ENCODE peak calls at places on chromosomes 7 and 10, in nine cellular contexts. D, F, Z, T, I, Y, A, B and H are unnamed samples.

GRCh38 chr10:4532467-4532866 is 293.5 kb upstream of the AKR1E2 start:
- DNase-seq in D (no peak), F (no peak), Z (no peak), T (no peak), I (no peak), Y (no peak), A (no peak), B (peak; percentile 66), H (no peak)

GRCh38 chr10:96358851-96359540 is at the start of gene OPALIN:
- DNase-seq in D (no peak), F (no peak), Z (no peak), T (no peak), I (no peak), Y (no peak), A (no peak), B (no peak), H (no peak)

GRCh38 chr7:75776295-75776971 is 4.4 kb upstream of the CCL26 start:
- DNase-seq in D (no peak), F (no peak), Z (no peak), T (no peak), I (no peak), Y (peak; percentile 57), A (no peak), B (peak; percentile 89), H (no peak)

GRCh38 chr10:35961501-35961900 is 319.4 kb upstream of the FZD8 start:
- DNase-seq in D (no peak), F (no peak), Z (no peak), T (no peak), I (no peak), Y (no peak), A (no peak), B (peak; percentile 68), H (no peak)

GRCh38 chr7:51352174-51353145 is 35.9 kb upstream of the COBL start:
- DNase-seq in D (peak; percentile 57), F (no peak), Z (no peak), T (no peak), I (no peak), Y (no peak), A (no peak), B (no peak), H (no peak)

GRCh38 chr10:89251417-89252224 is at the start of gene LIPA:
- DNase-seq in D (peak; percentile 99), F (peak; percentile 95), Z (peak; percentile 90), T (peak; percentile 88), I (peak; percentile 96), Y (peak; percentile 92), A (peak; percentile 94), B (peak; percentile 97), H (peak; percentile 92)

GRCh38 chr7:10239643-10240345 is 733.9 kb upstream of the PHF14 start:
- DNase-seq in D (no peak), F (no peak), Z (no peak), T (no peak), I (no peak), Y (no peak), A (no peak), B (no peak), H (peak; percentile 55)

GRCh38 chr10:59672150-59672875 is 37.3 kb downstream of the SLC16A9 start:
- DNase-seq in D (no peak), F (no peak), Z (no peak), T (no peak), I (no peak), Y (no peak), A (no peak), B (no peak), H (no peak)

GRCh38 chr7:101890666-101891065 is 73.2 kb downstream of the CUX1 start:
- DNase-seq in D (no peak), F (no peak), Z (no peak), T (no peak), I (no peak), Y (no peak), A (no peak), B (no peak), H (no peak)

GRCh38 chr10:119360181-119360921 is 153.0 kb downstream of the GRK5 start:
- DNase-seq in D (no peak), F (no peak), Z (no peak), T (no peak), I (no peak), Y (no peak), A (no peak), B (no peak), H (no peak)

GRCh38 chr10:14439451-14440259 is 108.9 kb upstream of the FRMD4A start:
- DNase-seq in D (no peak), F (no peak), Z (no peak), T (no peak), I (no peak), Y (no peak), A (no peak), B (peak; percentile 13), H (peak; percentile 61)
- TF ChIP-seq CTCF in D (no peak), F (no peak), Z (no peak), T (peak; percentile 40), I (no peak), Y (peak; percentile 19), A (no peak), B (no peak), H (peak; percentile 13)

DNA sequence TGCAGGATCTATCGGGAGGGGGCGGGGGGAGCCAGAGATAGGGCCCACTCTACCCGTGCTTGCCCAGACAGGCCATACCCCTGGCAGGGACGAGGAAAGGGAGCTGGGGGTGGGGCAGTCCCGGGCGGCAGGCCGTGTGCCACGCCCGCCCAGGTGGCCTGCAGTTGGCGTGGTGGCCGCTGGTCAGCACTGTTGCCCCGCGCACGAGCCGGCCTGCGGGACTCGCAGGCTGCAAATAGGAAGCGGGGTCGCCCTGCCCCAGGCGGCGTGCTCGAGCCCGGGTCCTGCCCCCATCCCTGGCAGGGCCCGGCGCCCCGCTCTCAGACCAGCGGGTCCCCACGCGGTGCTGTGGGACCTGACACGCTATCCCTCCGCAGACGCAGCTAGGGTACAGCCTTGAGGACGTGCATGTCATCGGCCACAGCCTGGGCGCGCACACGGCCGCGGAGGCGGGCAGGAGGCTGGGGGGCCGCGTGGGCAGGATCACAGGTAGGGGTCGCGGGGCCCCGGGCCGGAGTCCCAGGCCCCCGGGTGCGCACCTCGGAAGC is 6.7 kb downstream of the PNLIPRP2 start:
- DNase-seq in D (peak; percentile 83), F (peak; percentile 71), Z (peak; percentile 53), T (no peak), I (no peak), Y (no peak), A (peak; percentile 40), B (no peak), H (no peak)
- TF ChIP-seq CTCF in D (peak; percentile 72), F (peak; percentile 48), Z (peak; percentile 66), T (peak; percentile 51), I (peak; percentile 27), Y (peak; percentile 45), A (peak; percentile 71), B (peak; percentile 31), H (peak; percentile 32)

GRCh38 chr7:40401406-40401805 is 266.6 kb downstream of the SUGCT start:
- DNase-seq in D (no peak), F (no peak), Z (no peak), T (no peak), I (no peak), Y (no peak), A (no peak), B (no peak), H (no peak)

GRCh38 chr7:40405991-40406390 is 271.2 kb downstream of the SUGCT start:
- DNase-seq in D (no peak), F (no peak), Z (no peak), T (no peak), I (no peak), Y (no peak), A (no peak), B (no peak), H (no peak)

GRCh38 chr7:40400525-40400924 is 265.7 kb downstream of the SUGCT start:
- DNase-seq in D (no peak), F (no peak), Z (no peak), T (no peak), I (no peak), Y (no peak), A (no peak), B (no peak), H (no peak)

GRCh38 chr7:40403664-40404476 is 269.1 kb downstream of the SUGCT start:
- DNase-seq in D (no peak), F (no peak), Z (no peak), T (no peak), I (no peak), Y (no peak), A (no peak), B (no peak), H (no peak)
- TF ChIP-seq CTCF in D (no peak), F (no peak), Z (no peak), T (no peak), I (no peak), Y (no peak), A (no peak), B (no peak), H (no peak)

DNA sequence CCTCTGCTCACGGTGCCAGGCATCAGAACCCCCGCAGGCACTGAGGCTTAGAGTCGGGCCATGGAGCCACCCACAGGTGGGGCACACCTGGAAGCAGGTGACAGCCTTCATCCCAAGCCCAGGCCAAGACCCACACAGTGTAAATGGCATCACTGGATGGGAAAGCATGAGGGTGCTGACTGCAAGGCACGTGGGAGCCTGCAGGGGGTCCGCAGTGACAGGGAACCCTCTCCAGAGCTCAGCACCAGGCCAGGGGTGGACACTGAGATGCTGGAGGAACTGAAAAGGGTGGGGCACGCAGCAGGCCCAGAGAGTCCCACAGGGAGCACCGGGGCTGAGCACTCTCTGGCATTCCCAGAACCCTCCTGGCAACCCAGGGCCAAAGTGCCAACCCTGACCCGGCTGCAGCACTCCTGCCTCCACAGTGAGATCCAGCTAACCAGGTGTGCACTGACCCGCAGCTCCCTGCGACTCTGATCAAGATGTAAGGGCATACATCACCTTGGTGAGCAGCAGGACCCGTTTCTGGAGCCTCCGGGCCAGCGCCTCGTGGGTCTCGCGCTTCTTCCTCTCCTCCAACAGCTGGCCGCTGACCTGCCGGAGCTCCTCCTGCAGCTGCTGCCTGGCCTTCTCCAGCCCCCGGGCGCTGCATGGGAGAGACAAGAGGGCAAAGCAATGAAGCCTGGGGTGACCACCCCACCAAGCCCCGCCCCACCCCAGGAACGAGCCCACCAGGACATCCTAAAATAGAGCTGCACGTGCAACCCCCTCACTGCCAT is 163.9 kb downstream of the MAD1L1 start:
- DNase-seq in D (no peak), F (no peak), Z (peak; percentile 9), T (no peak), I (no peak), Y (no peak), A (no peak), B (no peak), H (no peak)
- TF ChIP-seq CTCF in D (no peak), F (no peak), Z (no peak), T (no peak), I (no peak), Y (no peak), A (no peak), B (no peak), H (peak; percentile 11)

DNA sequence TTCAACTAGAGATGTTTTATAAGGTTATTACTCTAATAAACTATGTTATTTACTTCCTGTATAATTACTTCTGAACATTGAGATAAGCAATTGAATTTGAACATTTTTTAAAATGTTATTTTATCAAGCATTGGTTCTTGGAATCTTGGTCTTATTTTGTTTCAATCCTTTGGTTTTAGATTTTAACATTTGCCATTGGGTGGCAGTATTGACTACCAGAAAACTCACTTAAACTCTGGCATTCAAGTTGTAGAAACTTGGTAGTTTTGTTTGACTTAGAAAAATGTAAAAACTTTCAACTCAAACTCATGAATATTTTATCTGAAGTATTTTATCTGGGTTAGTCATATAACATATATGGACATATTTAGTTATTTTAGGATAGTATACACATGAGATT is 48.1 kb downstream of the ATRNL1 start:
- DNase-seq in D (no peak), F (no peak), Z (no peak), T (no peak), I (no peak), Y (no peak), A (no peak), B (peak; percentile 12), H (no peak)
- TF ChIP-seq CTCF in D (peak; percentile 62), F (no peak), Z (peak; percentile 69), T (peak; percentile 48), I (peak; percentile 15), Y (peak; percentile 40), A (no peak), B (peak; percentile 46), H (peak; percentile 49)